ENCODE peak calls at places on chromosomes 3 and 15, in ten cellular contexts. C, A, Y, R, O, P, S, M, T and I are unnamed samples.

GRCh38 chr15:64525828-64526530 is 65.6 kb downstream of the ZNF609 start:
- DNase-seq in C (no peak), A (no peak), R (no peak), P (no peak), M (no peak), O (no peak), S (no peak), Y (no peak), T (no peak), I (no peak)

GRCh38 chr15:40857601-40858351 is 13.9 kb downstream of the SPINT1 start:
- DNase-seq in O (peak), S (peak), T (peak), R (peak), A (peak), M (peak), P (peak), C (peak), Y (peak), I (peak)

GRCh38 chr15:51907136-51907862 is 64.3 kb downstream of the LEO1 start:
- DNase-seq in S (peak), M (peak), R (no peak), C (no peak), O (no peak), Y (no peak), T (no peak), A (no peak), P (peak), I (peak)

GRCh38 chr15:64354683-64355558 is 1.1 kb downstream of the CSNK1G1 start:
- DNase-seq in C (no peak), M (peak), R (no peak), P (no peak), T (no peak), S (no peak), O (no peak), Y (no peak), A (peak), I (no peak)

GRCh38 chr15:67460521-67460920 is 60.4 kb upstream of the C15orf61 start:
- DNase-seq in R (no peak), S (no peak), Y (no peak), A (no peak), T (no peak), C (no peak), P (no peak), O (no peak), M (no peak), I (no peak)

GRCh38 chr3:67037615-67038014 is 39.5 kb downstream of the KBTBD8 start:
- DNase-seq in A (no peak), Y (no peak), C (no peak), M (no peak), O (no peak), T (no peak), P (no peak), S (no peak), R (no peak), I (no peak)

GRCh38 chr3:42666577-42666998 is 13.1 kb downstream of the ZBTB47 start:
- DNase-seq in M (no peak), P (no peak), T (no peak), S (no peak), O (no peak), A (no peak), Y (no peak), R (peak), C (peak), I (no peak)

GRCh38 chr3:106296111-106296510 is 427.3 kb upstream of the CBLB start:
- DNase-seq in A (no peak), O (no peak), C (no peak), Y (no peak), P (no peak), R (no peak), M (no peak), S (no peak), T (no peak), I (no peak)

GRCh38 chr15:100021653-100022052 is 288.4 kb upstream of the LYSMD4 start:
- DNase-seq in R (no peak), C (no peak), Y (no peak), S (no peak), P (no peak), M (no peak), T (no peak), A (no peak), O (no peak), I (no peak)

GRCh38 chr3:61141697-61142096 is 109.6 kb downstream of the FHIT start:
- DNase-seq in O (no peak), R (no peak), M (no peak), P (no peak), T (no peak), A (no peak), C (no peak), Y (peak), S (no peak), I (no peak)

GRCh38 chr15:84790676-84791075 is 26.5 kb upstream of the ALPK3 start:
- DNase-seq in S (no peak), R (no peak), C (no peak), A (no peak), O (no peak), T (no peak), M (no peak), P (no peak), Y (no peak), I (no peak)

GRCh38 chr3:112561085-112561692 is 573 bp downstream of the ATG3 start:
- DNase-seq in M (peak), A (peak), O (peak), R (peak), C (peak), Y (peak), T (peak), P (peak), S (peak), I (peak)

GRCh38 chr15:93072011-93072410 is 17.0 kb downstream of the RGMA start:
- DNase-seq in A (no peak), O (no peak), P (no peak), T (no peak), Y (no peak), C (no peak), R (no peak), M (no peak), S (no peak), I (no peak)

GRCh38 chr3:56042326-56042951 is 425.8 kb downstream of the ERC2 start:
- DNase-seq in A (no peak), Y (no peak), R (no peak), M (peak), P (no peak), T (peak), C (no peak), O (no peak), S (no peak), I (no peak)

GRCh38 chr3:185175370-185175987 is 22.6 kb upstream of the C3orf70 start:
- DNase-seq in Y (peak), O (peak), A (no peak), M (no peak), P (no peak), T (no peak), R (peak), C (peak), S (peak), I (peak)

GRCh38 chr15:57323806-57324589 is 52.3 kb upstream of the CGNL1 start:
- DNase-seq in P (no peak), T (no peak), C (no peak), R (no peak), M (peak), Y (no peak), A (no peak), S (peak), O (peak), I (no peak)

GRCh38 chr3:139634236-139634635 is 43.5 kb downstream of the NMNAT3 start:
- DNase-seq in M (no peak), Y (no peak), C (no peak), R (no peak), O (no peak), T (no peak), A (no peak), S (no peak), P (no peak), I (no peak)

GRCh38 chr3:78895528-78895927 is 872.3 kb downstream of the ROBO1 start:
- DNase-seq in O (no peak), R (no peak), A (no peak), S (no peak), Y (no peak), P (no peak), M (no peak), C (no peak), T (no peak), I (no peak)

GRCh38 chr3:14278265-14278798 is 99.7 kb downstream of the LSM3 start:
- DNase-seq in P (no peak), Y (no peak), M (no peak), R (no peak), C (no peak), O (no peak), S (no peak), T (no peak), A (no peak), I (no peak)

GRCh38 chr3:54830658-54831057 is 97.2 kb downstream of the LRTM1 start:
- DNase-seq in P (no peak), A (no peak), Y (peak), S (no peak), C (no peak), M (no peak), R (no peak), T (no peak), O (no peak), I (no peak)

GRCh38 chr3:183210862-183211341 is 42.2 kb upstream of the B3GNT5 start:
- DNase-seq in T (no peak), S (no peak), M (no peak), Y (no peak), A (no peak), R (no peak), P (no peak), O (no peak), C (peak), I (peak)

GRCh38 chr3:156543043-156543555 is 11.8 kb downstream of the SSR3 start:
- DNase-seq in O (no peak), R (no peak), M (no peak), C (no peak), Y (no peak), T (no peak), A (no peak), S (no peak), P (no peak), I (no peak)

GRCh38 chr3:179463299-179463698 is 12.0 kb upstream of the GNB4 start:
- DNase-seq in R (no peak), T (no peak), C (no peak), P (no peak), O (no peak), M (no peak), S (no peak), A (no peak), Y (no peak), I (no peak)